ENCODE peak calls at places on chromosomes 16 and 17, in six cellular contexts. Z is H1, E is mesendoderm, C is H9, O is mesenchymal stem cell, N is neuronal stem cell. M is an unnamed sample.

GRCh38 chr17:8315740-8316217 is 5.7 kb downstream of the ARHGEF15 start:
- DNase-seq in O (no peak), N (no peak), E (peak), C (peak), Z (peak), M (no peak)

GRCh38 chr16:66484453-66485213 is 57.5 kb downstream of the BEAN1 start:
- DNase-seq in N (no peak), Z (no peak), C (peak), O (no peak), E (no peak), M (no peak)

GRCh38 chr17:80527016-80527645 is 17.5 kb upstream of the RPTOR start:
- DNase-seq in N (no peak), E (no peak), C (no peak), Z (no peak), O (no peak), M (peak)

GRCh38 chr17:82269138-82269881 is 4.2 kb downstream of the CSNK1D start:
- DNase-seq in E (no peak), Z (no peak), N (no peak), C (no peak), O (no peak), M (no peak)

GRCh38 chr16:79047337-79047736 is 553.2 kb downstream of the MAF start:
- DNase-seq in Z (no peak), O (peak), N (no peak), C (no peak), E (peak), M (no peak)

GRCh38 chr16:1054660-1055556 is 17.6 kb upstream of the SSTR5 start:
- DNase-seq in N (peak), O (peak), C (peak), E (peak), Z (peak), M (peak)

GRCh38 chr16:73082608-73083007 is 34.7 kb upstream of the ZFHX3 start:
- DNase-seq in C (no peak), N (no peak), O (peak), Z (no peak), E (no peak), M (peak)

GRCh38 chr16:75267631-75268264 is 16.3 kb upstream of the BCAR1 start:
- DNase-seq in O (peak), E (peak), C (no peak), Z (no peak), N (no peak), M (peak)

GRCh38 chr16:89349947-89350633 is 132.6 kb downstream of the ZNF778 start:
- DNase-seq in O (no peak), N (no peak), C (no peak), E (no peak), Z (no peak), M (no peak)

GRCh38 chr17:58121925-58122324 is 26.3 kb upstream of the OR4D1 start:
- DNase-seq in E (peak), C (peak), Z (no peak), O (peak), N (no peak), M (peak)

GRCh38 chr17:61598014-61598413 is 7.0 kb upstream of the NACA2 start:
- DNase-seq in E (no peak), Z (no peak), C (no peak), N (no peak), O (no peak), M (no peak)

GRCh38 chr16:85998868-85999729 is 100.1 kb downstream of the IRF8 start:
- DNase-seq in O (no peak), Z (no peak), N (no peak), C (no peak), E (no peak), M (no peak)

GRCh38 chr17:33396818-33397217 is 103.7 kb upstream of the ASIC2 start:
- DNase-seq in N (no peak), C (no peak), E (no peak), O (no peak), Z (no peak), M (no peak)

GRCh38 chr16:1830213-1830612 is 3.2 kb downstream of the FAHD1 start:
- DNase-seq in O (no peak), C (no peak), E (no peak), Z (no peak), N (no peak), M (no peak)

GRCh38 chr17:38873646-38874380 is 4.0 kb downstream of the LASP1 start:
- DNase-seq in O (no peak), C (peak), N (no peak), Z (no peak), E (no peak), M (no peak)

GRCh38 chr17:27612160-27612767 is 18.7 kb upstream of the LGALS9 start:
- DNase-seq in E (no peak), Z (no peak), N (no peak), O (peak), C (no peak), M (peak)

GRCh38 chr16:84061236-84061830 is 18.7 kb upstream of the SLC38A8 start:
- DNase-seq in N (no peak), O (no peak), Z (no peak), C (no peak), E (no peak), M (no peak)

GRCh38 chr17:68327823-68328557 is 36.7 kb downstream of the ARSG start:
- DNase-seq in N (no peak), O (no peak), C (no peak), Z (no peak), E (peak), M (no peak)

GRCh38 chr16:85041184-85041928 is 13.8 kb downstream of the KIAA0513 start:
- DNase-seq in O (no peak), N (no peak), Z (no peak), E (no peak), C (no peak), M (no peak)

GRCh38 chr16:22171953-22172352 is 9.6 kb downstream of the SDR42E2 start:
- DNase-seq in O (no peak), E (no peak), N (no peak), Z (no peak), C (no peak), M (no peak)

GRCh38 chr16:56266981-56267607 is 75.8 kb downstream of the GNAO1 start:
- DNase-seq in O (no peak), Z (no peak), E (no peak), C (no peak), N (no peak), M (no peak)

GRCh38 chr17:67063146-67063545 is 18.8 kb downstream of the CACNG1 start:
- DNase-seq in Z (peak), C (peak), O (no peak), E (no peak), N (no peak), M (peak)

GRCh38 chr17:42953669-42954068 is 10.6 kb downstream of the AARSD1 start:
- DNase-seq in E (no peak), C (no peak), N (no peak), O (no peak), Z (no peak), M (no peak)

GRCh38 chr16:17160285-17160854 is 310.4 kb downstream of the XYLT1 start:
- DNase-seq in Z (peak), E (peak), C (no peak), N (peak), O (no peak), M (peak)

GRCh38 chr17:78361227-78361683 is 1.4 kb upstream of the SOCS3 start:
- DNase-seq in Z (no peak), C (no peak), E (peak), N (no peak), O (no peak), M (no peak)

GRCh38 chr17:65865715-65866425 is 304.4 kb upstream of the AXIN2 start:
- DNase-seq in C (no peak), N (no peak), E (no peak), Z (no peak), O (no peak), M (no peak)

GRCh38 chr17:6496636-6497441 is 52.6 kb downstream of the PIMREG start:
- DNase-seq in O (no peak), C (peak), N (no peak), Z (no peak), E (no peak), M (no peak)

GRCh38 chr16:58885528-58886170 is 151.5 kb upstream of the GOT2 start:
- DNase-seq in E (no peak), O (no peak), N (no peak), Z (no peak), C (no peak), M (no peak)

GRCh38 chr17:39744836-39745215 is 7.1 kb downstream of the GRB7 start:
- DNase-seq in N (no peak), C (peak), O (no peak), E (no peak), Z (no peak), M (no peak)

GRCh38 chr17:60606036-60606435 is 6.0 kb downstream of the PPM1D start:
- DNase-seq in Z (no peak), E (no peak), N (no peak), C (no peak), O (no peak), M (no peak)

GRCh38 chr17:7486181-7486580 is 2.0 kb downstream of the POLR2A start:
- DNase-seq in N (no peak), O (peak), E (no peak), Z (no peak), C (no peak), M (peak)

GRCh38 chr16:89040391-89040790 is 53.3 kb upstream of the ACSF3 start:
- DNase-seq in C (no peak), O (no peak), E (no peak), Z (no peak), N (no peak), M (no peak)

GRCh38 chr17:33049781-33050414 is 58.3 kb downstream of the SPACA3 start:
- DNase-seq in C (peak), N (peak), O (peak), Z (peak), E (peak), M (peak)

GRCh38 chr17:34703533-34703932 is 124.2 kb downstream of the TMEM132E start:
- DNase-seq in N (peak), E (peak), C (peak), Z (peak), O (peak), M (peak)

GRCh38 chr16:4724661-4725270 is 9.3 kb downstream of the ANKS3 start:
- DNase-seq in E (no peak), O (no peak), C (no peak), Z (no peak), N (no peak), M (no peak)
- H2BK15ac ChIP-seq in E (no peak), O (no peak), C (no peak), Z (no peak), N (no peak), M (no peak)

GRCh38 chr17:47959825-47960655 is 2.4 kb upstream of the PRR15L start:
- DNase-seq in E (no peak), C (no peak), N (no peak), O (no peak), Z (no peak), M (no peak)
- H2BK15ac ChIP-seq in E (no peak), C (no peak), N (no peak), O (no peak), Z (no peak), M (no peak)

GRCh38 chr17:50754521-50754920 is 12.8 kb downstream of the ANKRD40CL start:
- DNase-seq in N (no peak), E (no peak), C (no peak), Z (no peak), O (no peak), M (no peak)
- H2BK15ac ChIP-seq in N (no peak), E (no peak), C (no peak), Z (no peak), O (no peak), M (no peak)

GRCh38 chr16:11743308-11744074 is 834 bp upstream of the TXNDC11 start:
- DNase-seq in Z (no peak), O (peak), N (no peak), C (no peak), E (no peak), M (peak)
- H2BK15ac ChIP-seq in Z (peak), O (no peak), N (no peak), C (no peak), E (no peak), M (no peak)

DNA sequence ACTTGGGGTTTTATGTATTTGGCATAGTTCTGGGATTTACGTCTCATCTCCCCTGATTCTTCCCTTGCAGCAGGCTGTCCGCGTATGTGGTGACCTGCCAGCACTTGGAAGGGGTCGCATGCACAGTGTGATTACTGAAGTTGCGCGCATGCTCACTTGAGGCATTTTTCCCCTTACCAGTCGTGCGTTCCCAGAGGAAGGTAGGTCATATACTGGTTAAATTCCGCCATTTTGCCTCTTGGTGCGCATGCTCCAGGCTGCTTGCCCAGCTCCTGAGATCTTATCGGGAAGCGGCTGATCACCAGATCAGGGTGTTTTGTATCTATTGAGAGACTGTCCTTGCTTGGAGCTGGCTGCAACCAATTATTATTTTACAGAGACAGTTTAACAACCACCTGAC is 56.5 kb upstream of the TEX2 start:
- DNase-seq in C (no peak), E (no peak), Z (no peak), N (no peak), O (no peak), M (no peak)
- H2BK15ac ChIP-seq in C (no peak), E (no peak), Z (no peak), N (no peak), O (no peak), M (no peak)

GRCh38 chr17:13492351-13493122 is 109.2 kb downstream of the HS3ST3A1 start:
- DNase-seq in E (no peak), N (no peak), Z (no peak), O (no peak), C (no peak), M (no peak)

GRCh38 chr17:13490906-13491502 is 110.7 kb downstream of the HS3ST3A1 start:
- DNase-seq in Z (no peak), N (no peak), C (no peak), E (peak), O (no peak), M (peak)

GRCh38 chr17:13498184-13498583 is 103.5 kb downstream of the HS3ST3A1 start:
- DNase-seq in Z (no peak), E (no peak), N (no peak), C (no peak), O (no peak), M (no peak)

GRCh38 chr17:13491916-13492315 is 109.8 kb downstream of the HS3ST3A1 start:
- DNase-seq in N (no peak), O (no peak), Z (no peak), E (no peak), C (no peak), M (no peak)

GRCh38 chr17:13495423-13495822 is 106.3 kb downstream of the HS3ST3A1 start:
- DNase-seq in N (no peak), O (no peak), E (no peak), C (no peak), Z (no peak), M (no peak)
- H2BK15ac ChIP-seq in N (no peak), O (no peak), E (no peak), C (no peak), Z (no peak), M (no peak)